ENCODE peak calls at places on chromosomes 3 and 15, in nine cellular contexts. N is GM13976; G is NCI-H1092 treated with DMSO at 0.1 percent for 48 hours; Z is stimulated activated CD4-positive, alpha-beta T cell treated with anti-CD3 and anti-CD28 coated beads, Interleukin-2, amount 100 ng/mL, for 48 hours; C is iPS-NIHi11; Y is RCC 7860; K is islet precursor cell; W is SHP77; D is RPMI7951. B is an unnamed sample.

GRCh38 chr3:129399145-129399894 is 29.1 kb downstream of the EFCAB12 start:
- DNase-seq in N (peak), G (peak), Z (peak), C (peak), Y (peak), K (peak), W (peak), D (peak), B (peak)

GRCh38 chr3:118577055-118577759 is 457.4 kb downstream of the IGSF11 start:
- DNase-seq in N (no peak), G (peak), Z (no peak), C (no peak), Y (no peak), K (no peak), W (no peak), D (no peak), B (no peak)

GRCh38 chr3:134370611-134371451 is 3.4 kb downstream of the AMOTL2 start:
- DNase-seq in N (no peak), G (no peak), Z (no peak), C (no peak), Y (no peak), K (peak), W (no peak), D (no peak), B (no peak)

GRCh38 chr3:10816863-10817253 is 830 bp downstream of the SLC6A11 start:
- DNase-seq in N (no peak), G (no peak), Z (no peak), C (no peak), Y (no peak), K (no peak), W (no peak), D (no peak), B (no peak)

GRCh38 chr3:48240000-48240710 is 749 bp upstream of the ZNF589 start:
- DNase-seq in N (no peak), G (no peak), Z (no peak), C (no peak), Y (no peak), K (no peak), W (no peak), D (no peak), B (no peak)

GRCh38 chr3:71035314-71035713 is 548.2 kb downstream of the FOXP1 start:
- DNase-seq in N (no peak), G (no peak), Z (no peak), C (no peak), Y (no peak), K (no peak), W (no peak), D (peak), B (peak)

GRCh38 chr3:72123908-72124441 is 339.0 kb upstream of the PROK2 start:
- DNase-seq in N (no peak), G (no peak), Z (no peak), C (peak), Y (peak), K (peak), W (peak), D (peak), B (peak)

GRCh38 chr3:160006282-160007163 is 17.9 kb downstream of the IL12A start:
- DNase-seq in N (peak), G (peak), Z (no peak), C (peak), Y (peak), K (peak), W (peak), D (peak), B (peak)

GRCh38 chr3:42683875-42684593 is 1.3 kb upstream of the KLHL40 start:
- DNase-seq in N (no peak), G (no peak), Z (peak), C (peak), Y (peak), K (peak), W (peak), D (peak), B (peak)

GRCh38 chr3:186038360-186038759 is 70.5 kb downstream of the ETV5 start:
- DNase-seq in N (no peak), G (no peak), Z (no peak), C (no peak), Y (no peak), K (no peak), W (no peak), D (no peak), B (no peak)

GRCh38 chr3:84724877-84725276 is 233.9 kb upstream of the CADM2 start:
- DNase-seq in N (no peak), G (no peak), Z (no peak), C (no peak), Y (peak), K (peak), W (peak), D (peak), B (peak)

GRCh38 chr3:124780767-124781485 is 50.7 kb downstream of the UMPS start:
- DNase-seq in N (no peak), G (peak), Z (no peak), C (peak), Y (no peak), K (peak), W (peak), D (peak), B (peak)

GRCh38 chr15:60523056-60523455 is 44.1 kb upstream of the ICE2 start:
- DNase-seq in N (no peak), G (no peak), Z (no peak), C (no peak), Y (no peak), K (no peak), W (no peak), D (no peak), B (peak)

GRCh38 chr15:89756897-89757296 is 5.8 kb upstream of the MESP1 start:
- DNase-seq in N (no peak), G (no peak), Z (no peak), C (no peak), Y (no peak), K (no peak), W (no peak), D (no peak), B (no peak)

GRCh38 chr15:88300861-88301260 is 44.3 kb upstream of the NTRK3 start:
- DNase-seq in N (no peak), G (no peak), Z (no peak), C (no peak), Y (no peak), K (no peak), W (no peak), D (no peak), B (no peak)

GRCh38 chr3:110615454-110615853 is 456.2 kb upstream of the NECTIN3 start:
- DNase-seq in N (no peak), G (no peak), Z (no peak), C (no peak), Y (no peak), K (no peak), W (no peak), D (no peak), B (no peak)

GRCh38 chr15:23446215-23447106 is 582 bp downstream of the GOLGA6L2 start:
- DNase-seq in N (no peak), G (no peak), Z (no peak), C (no peak), Y (no peak), K (peak), W (no peak), D (no peak), B (no peak)

GRCh38 chr3:43759297-43759782 is 68.6 kb downstream of the ABHD5 start:
- DNase-seq in N (no peak), G (no peak), Z (no peak), C (peak), Y (peak), K (peak), W (peak), D (peak), B (peak)

GRCh38 chr3:147514366-147514765 is 105.2 kb downstream of the ZIC1 start:
- DNase-seq in N (no peak), G (no peak), Z (no peak), C (no peak), Y (no peak), K (no peak), W (no peak), D (no peak), B (no peak)

GRCh38 chr3:180808823-180809575 is 103.5 kb upstream of the FXR1 start:
- DNase-seq in N (no peak), G (no peak), Z (no peak), C (no peak), Y (no peak), K (no peak), W (no peak), D (no peak), B (no peak)

GRCh38 chr15:40277472-40277871 is 5.4 kb downstream of the ANKRD63 start:
- DNase-seq in N (no peak), G (no peak), Z (no peak), C (no peak), Y (no peak), K (no peak), W (no peak), D (no peak), B (no peak)